ENCODE peak calls at places on chromosomes 13 and 19, in five cellular contexts. G is aorta, P is stomach, J is body of pancreas, O is PC-9. U is an unnamed sample. For H3K4me1, the result is how much of the 10 kb centered on the place peaks cover.

GRCh38 chr13:106700007-106700950 is 132.3 kb upstream of the ARGLU1 start:
- DNase-seq in P (no peak), O (no peak), G (no peak), J (no peak), U (no peak)

GRCh38 chr13:38590796-38591507 is 95.9 kb upstream of the FREM2 start:
- DNase-seq in J (peak), O (no peak), G (no peak), P (peak), U (no peak)

GRCh38 chr19:45311640-45312039 is 11.0 kb downstream of the CKM start:
- DNase-seq in O (no peak), J (no peak), G (peak), P (no peak), U (no peak)

GRCh38 chr13:110643324-110643723 is 28.0 kb downstream of the NAXD start:
- DNase-seq in O (no peak), G (no peak), J (no peak), P (peak), U (no peak)

GRCh38 chr13:50691682-50692263 is 151.7 kb downstream of the DLEU7 start:
- DNase-seq in G (no peak), O (no peak), J (no peak), P (no peak), U (no peak)

GRCh38 chr13:114047358-114047881 is 73.5 kb upstream of the C13orf46 start:
- DNase-seq in J (no peak), G (no peak), O (no peak), P (no peak), U (no peak)

GRCh38 chr19:29665826-29666633 is 769 bp downstream of the PLEKHF1 start:
- DNase-seq in J (peak), G (peak), O (peak), P (peak), U (no peak)

GRCh38 chr19:2517881-2518601 is 42.1 kb downstream of the GADD45B start:
- DNase-seq in P (no peak), G (no peak), O (no peak), J (no peak), U (no peak)

GRCh38 chr13:53460776-53461175 is 432.2 kb downstream of the OLFM4 start:
- DNase-seq in G (no peak), J (no peak), P (no peak), O (no peak), U (no peak)

GRCh38 chr13:45341799-45342584 is 1.0 kb upstream of the TPT1 start:
- DNase-seq in P (peak), J (peak), G (peak), O (peak), U (no peak)

DNA sequence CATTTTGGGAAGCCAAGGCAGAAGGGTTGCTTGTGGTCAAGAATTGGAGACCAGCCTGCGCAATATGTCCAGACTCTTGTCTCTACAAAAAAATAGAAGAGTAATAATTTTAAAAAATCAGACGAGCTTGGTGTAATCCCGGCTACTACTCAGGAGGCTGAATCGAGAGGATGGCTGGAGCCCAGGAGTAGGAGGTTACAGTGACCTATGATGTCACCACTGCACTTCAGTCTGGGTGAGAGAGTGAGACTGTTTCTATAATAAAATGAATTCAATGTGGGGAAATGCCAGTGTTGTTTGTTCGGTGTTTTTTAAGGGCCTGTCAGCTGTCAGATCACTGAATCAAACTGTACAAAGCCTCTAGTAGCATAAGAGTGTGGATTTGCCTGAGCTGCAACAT is 1.2 kb upstream of the FBXL3 start:
- DNase-seq in O (no peak), P (no peak), G (peak), J (no peak), U (no peak)
- H3K4me3 ChIP-seq in O (no peak), P (no peak), G (peak), J (no peak), U (no peak)

GRCh38 chr13:95710313-95710712 is 33.4 kb downstream of the DNAJC3 start:
- DNase-seq in P (no peak), O (no peak), G (no peak), J (no peak), U (no peak)

GRCh38 chr13:95707442-95708389 is 30.8 kb downstream of the DNAJC3 start:
- DNase-seq in O (no peak), P (no peak), G (no peak), J (peak), U (no peak)

GRCh38 chr13:95707035-95707434 is 30.1 kb downstream of the DNAJC3 start:
- DNase-seq in P (no peak), G (no peak), O (no peak), J (no peak), U (no peak)

GRCh38 chr13:95708390-95708774 is 31.4 kb downstream of the DNAJC3 start:
- DNase-seq in O (no peak), J (no peak), P (no peak), G (no peak), U (no peak)

GRCh38 chr13:95709101-95709500 is 32.2 kb downstream of the DNAJC3 start:
- DNase-seq in O (no peak), P (no peak), G (no peak), J (no peak), U (no peak)
- H3K4me1 ChIP-seq in O (under half), P (under half), G (under half), J (under half), U (under half)

DNA sequence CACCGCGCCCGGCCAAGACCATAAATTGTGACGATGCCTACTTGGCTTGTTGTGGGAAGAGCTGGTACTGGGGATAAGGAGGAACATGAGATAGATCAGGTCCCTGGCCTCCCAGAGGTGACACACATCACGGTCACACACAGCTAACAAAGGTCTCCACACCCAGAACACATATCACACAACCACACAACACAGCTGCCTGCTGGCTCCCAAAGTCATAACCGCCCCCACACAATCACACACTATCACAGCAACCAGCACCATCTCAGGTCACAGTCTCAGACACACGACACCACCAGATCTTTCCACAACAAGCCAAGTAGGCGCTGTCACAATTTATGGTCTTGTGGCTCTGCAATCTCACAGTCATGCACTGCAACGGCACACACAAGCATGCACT is 5.7 kb downstream of the COL5A3 start:
- DNase-seq in P (no peak), J (no peak), G (no peak), O (no peak), U (no peak)
- H3K27ac ChIP-seq in P (no peak), J (no peak), G (no peak), O (no peak), U (no peak)

DNA sequence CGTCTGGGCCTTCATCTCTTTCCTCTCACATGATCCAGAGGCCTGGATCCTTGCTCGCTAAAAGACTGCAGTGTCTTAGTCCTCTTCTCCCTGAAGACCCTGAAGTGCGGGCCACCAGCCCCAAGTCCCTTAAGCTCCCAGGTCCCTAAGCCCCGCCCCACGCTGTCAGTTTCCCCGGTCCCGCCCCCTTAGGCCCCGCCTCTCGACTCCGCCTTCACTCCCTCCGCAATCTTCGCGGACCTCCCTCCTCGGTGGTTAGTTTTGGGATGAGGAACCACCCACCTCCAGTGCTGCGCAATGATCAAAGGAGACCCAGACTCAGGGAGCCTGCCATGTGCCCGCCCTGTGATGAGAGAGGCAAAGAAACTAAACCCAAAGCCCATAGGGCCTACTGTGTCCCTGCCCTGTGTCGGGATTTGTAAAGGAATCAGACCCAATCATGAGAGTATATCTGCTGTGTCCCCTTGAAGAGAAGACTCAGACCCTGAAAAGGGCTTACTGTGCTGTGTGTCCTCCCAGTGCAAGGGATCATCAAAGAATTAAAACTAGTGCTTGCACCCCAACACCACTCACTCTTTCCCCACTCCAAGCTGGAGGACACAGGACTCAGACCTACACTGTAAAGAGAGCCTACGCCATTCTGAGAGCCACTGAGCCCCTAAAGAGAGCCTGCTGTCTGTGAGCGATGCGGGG is 3.0 kb upstream of the COX6B1 start:
- DNase-seq in G (peak), O (no peak), P (peak), J (peak), U (peak)
- H3K4me3 ChIP-seq in G (peak), O (peak), P (peak), J (peak), U (peak)

GRCh38 chr19:16260160-16260793 is 62.6 kb downstream of the AP1M1 start:
- DNase-seq in O (no peak), G (no peak), J (no peak), P (no peak), U (no peak)

GRCh38 chr19:16258440-16258903 is 60.8 kb downstream of the AP1M1 start:
- DNase-seq in P (peak), G (peak), J (peak), O (no peak), U (no peak)

GRCh38 chr19:16259385-16260159 is 61.9 kb downstream of the AP1M1 start:
- DNase-seq in J (no peak), O (no peak), G (no peak), P (no peak), U (no peak)

GRCh38 chr19:16254851-16255408 is 57.2 kb downstream of the AP1M1 start:
- DNase-seq in G (no peak), P (no peak), J (no peak), O (no peak), U (no peak)

DNA sequence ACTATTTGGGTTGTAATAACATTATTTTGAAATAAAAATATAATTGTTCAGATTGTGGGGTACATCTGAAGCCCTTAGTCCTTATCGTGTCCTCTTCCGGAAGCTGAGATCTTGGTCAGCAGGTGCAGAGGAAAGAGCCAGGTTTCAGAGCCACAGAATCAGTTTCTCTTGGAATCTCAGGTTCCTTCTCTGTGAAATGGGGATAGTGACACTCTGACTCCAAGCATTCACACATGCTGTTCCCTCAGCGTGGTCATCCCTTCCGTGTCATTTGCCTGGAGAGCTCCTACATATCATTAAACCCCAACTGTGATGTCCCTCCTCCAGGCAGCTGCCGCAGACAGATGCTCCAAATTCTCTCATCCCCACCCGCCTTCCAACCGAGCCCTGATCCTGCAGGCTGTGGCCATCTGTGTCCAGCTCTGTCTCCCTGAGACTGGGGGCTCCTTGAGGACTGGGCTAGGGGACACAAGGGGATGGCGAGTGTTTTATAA is 59.8 kb downstream of the AP1M1 start:
- DNase-seq in G (no peak), J (no peak), P (no peak), O (no peak), U (no peak)
- H3K4me1 ChIP-seq in G (under half), J (under half), P (under half), O (under half), U (under half)

GRCh38 chr19:56106993-56107392 is 14.1 kb downstream of the ZNF787 start:
- DNase-seq in O (no peak), G (no peak), J (no peak), P (no peak), U (no peak)
- H3K27ac ChIP-seq in O (no peak), G (no peak), J (peak), P (peak), U (peak)

GRCh38 chr19:3670796-3671679 is 29.2 kb downstream of the PIP5K1C start:
- DNase-seq in P (peak), G (peak), J (peak), O (no peak), U (no peak)
- H3K4me3 ChIP-seq in P (peak), G (no peak), J (no peak), O (no peak), U (no peak)

GRCh38 chr13:98519976-98520375 is 56.9 kb downstream of the STK24 start:
- DNase-seq in J (no peak), G (no peak), P (no peak), O (no peak), U (no peak)
- H3K4me1 ChIP-seq in J (half or more), G (under half), P (under half), O (under half), U (under half)

GRCh38 chr13:102800145-102801041 is 1.5 kb downstream of the BIVM start:
- DNase-seq in G (peak), J (peak), P (peak), O (peak), U (peak)

GRCh38 chr13:102799544-102800144 is 725 bp downstream of the BIVM start:
- DNase-seq in P (peak), O (no peak), G (peak), J (peak), U (no peak)

GRCh38 chr13:102793583-102794355 is 5.0 kb downstream of the POGLUT2 start:
- DNase-seq in G (no peak), J (no peak), P (no peak), O (no peak), U (no peak)

GRCh38 chr13:102798653-102799543 is at the start of the genes BIVM and POGLUT2:
- DNase-seq in O (peak), G (peak), J (peak), P (peak), U (peak)
- H3K27ac ChIP-seq in O (no peak), G (no peak), J (peak), P (peak), U (no peak)

U was measured in naive thymus-derived CD4-positive, alpha-beta T cell.